ENCODE peak calls at places on chromosomes 13 and 19, in four cellular contexts. One of them, this sample, is unnamed.
A peak's percentile ranks its signal among the peaks of the same experiment; 100 is the strongest.

GRCh38 chr19:11736696-11737095 is 2.0 kb downstream of the ZNF823 start:
- DNase-seq in mucosa of descending colon: no peak
- DNase-seq in right atrium auricular region: peak; percentile 63
- DNase-seq in heart right ventricle: peak; percentile 31
- DNase-seq in this sample: no peak

GRCh38 chr19:30784850-30785459 is 412.8 kb downstream of the ZNF536 start:
- DNase-seq in right atrium auricular region: peak; percentile 59
- DNase-seq in mucosa of descending colon: no peak
- DNase-seq in heart right ventricle: peak; percentile 39
- DNase-seq in this sample: peak; percentile 73

GRCh38 chr13:113581871-113582270 is 2.7 kb upstream of the TFDP1 start:
- DNase-seq in mucosa of descending colon: no peak
- DNase-seq in heart right ventricle: no peak
- DNase-seq in right atrium auricular region: no peak
- DNase-seq in this sample: no peak

GRCh38 chr13:45362939-45363338 is 22.0 kb upstream of the TPT1 start:
- DNase-seq in mucosa of descending colon: no peak
- DNase-seq in right atrium auricular region: no peak
- DNase-seq in heart right ventricle: no peak
- DNase-seq in this sample: no peak

GRCh38 chr13:71864981-71865857 is 1.8 kb downstream of the DACH1 start:
- DNase-seq in right atrium auricular region: no peak
- DNase-seq in heart right ventricle: peak; percentile 54
- DNase-seq in mucosa of descending colon: peak; percentile 67
- DNase-seq in this sample: peak; percentile 65

GRCh38 chr13:50387124-50387581 is 371.9 kb downstream of the KCNRG start:
- DNase-seq in heart right ventricle: peak; percentile 52
- DNase-seq in mucosa of descending colon: peak; percentile 56
- DNase-seq in right atrium auricular region: peak; percentile 72
- DNase-seq in this sample: peak; percentile 75

GRCh38 chr13:25276748-25277147 is 10.5 kb downstream of the MTMR6 start:
- DNase-seq in right atrium auricular region: no peak
- DNase-seq in mucosa of descending colon: no peak
- DNase-seq in heart right ventricle: no peak
- DNase-seq in this sample: no peak

GRCh38 chr13:64579331-64579730 is 2650.8 kb downstream of the PCDH9 start:
- DNase-seq in heart right ventricle: no peak
- DNase-seq in mucosa of descending colon: no peak
- DNase-seq in right atrium auricular region: no peak
- DNase-seq in this sample: no peak

GRCh38 chr13:66329988-66330429 is 900.1 kb downstream of the PCDH9 start:
- DNase-seq in right atrium auricular region: no peak
- DNase-seq in mucosa of descending colon: no peak
- DNase-seq in heart right ventricle: no peak
- DNase-seq in this sample: no peak

GRCh38 chr19:20470345-20471119 is 95.0 kb downstream of the ZNF737 start:
- DNase-seq in heart right ventricle: no peak
- DNase-seq in right atrium auricular region: no peak
- DNase-seq in mucosa of descending colon: no peak
- DNase-seq in this sample: no peak

GRCh38 chr19:33796164-33797100 is at the start of gene KCTD15:
- DNase-seq in heart right ventricle: peak; percentile 51
- DNase-seq in mucosa of descending colon: no peak
- DNase-seq in right atrium auricular region: no peak
- DNase-seq in this sample: peak; percentile 67

GRCh38 chr19:10962863-10963262 is 2.0 kb downstream of the SMARCA4 start:
- DNase-seq in heart right ventricle: no peak
- DNase-seq in right atrium auricular region: no peak
- DNase-seq in mucosa of descending colon: no peak
- DNase-seq in this sample: no peak

GRCh38 chr19:33503791-33504444 is 17.7 kb downstream of the PEPD start:
- DNase-seq in heart right ventricle: no peak
- DNase-seq in right atrium auricular region: no peak
- DNase-seq in mucosa of descending colon: no peak
- DNase-seq in this sample: peak; percentile 20

GRCh38 chr19:609001-609340 is 19.3 kb downstream of the HCN2 start:
- DNase-seq in mucosa of descending colon: peak; percentile 78
- DNase-seq in heart right ventricle: peak; percentile 62
- DNase-seq in right atrium auricular region: peak; percentile 65
- DNase-seq in this sample: peak; percentile 81

GRCh38 chr13:40446365-40446764 is 220.1 kb downstream of the FOXO1 start:
- DNase-seq in heart right ventricle: no peak
- DNase-seq in right atrium auricular region: no peak
- DNase-seq in mucosa of descending colon: no peak
- DNase-seq in this sample: no peak

GRCh38 chr19:45876411-45877197 is 9.3 kb downstream of the IRF2BP1 start:
- DNase-seq in right atrium auricular region: no peak
- DNase-seq in mucosa of descending colon: no peak
- DNase-seq in heart right ventricle: peak; percentile 41
- DNase-seq in this sample: no peak

GRCh38 chr13:45728759-45729158 is 26.6 kb downstream of the CBY2 start:
- DNase-seq in mucosa of descending colon: no peak
- DNase-seq in heart right ventricle: no peak
- DNase-seq in right atrium auricular region: no peak
- DNase-seq in this sample: no peak

GRCh38 chr19:46999377-46999776 is 20.3 kb upstream of the NPAS1 start:
- DNase-seq in mucosa of descending colon: no peak
- DNase-seq in right atrium auricular region: no peak
- DNase-seq in heart right ventricle: no peak
- DNase-seq in this sample: no peak

GRCh38 chr19:42316223-42317211 is 3.4 kb downstream of the TMEM145 start:
- DNase-seq in right atrium auricular region: no peak
- DNase-seq in mucosa of descending colon: peak; percentile 67
- DNase-seq in heart right ventricle: no peak
- DNase-seq in this sample: peak; percentile 74

GRCh38 chr13:27745301-27745700 is 47.0 kb upstream of the GSX1 start:
- DNase-seq in mucosa of descending colon: no peak
- DNase-seq in right atrium auricular region: no peak
- DNase-seq in heart right ventricle: no peak
- DNase-seq in this sample: no peak

DNA sequence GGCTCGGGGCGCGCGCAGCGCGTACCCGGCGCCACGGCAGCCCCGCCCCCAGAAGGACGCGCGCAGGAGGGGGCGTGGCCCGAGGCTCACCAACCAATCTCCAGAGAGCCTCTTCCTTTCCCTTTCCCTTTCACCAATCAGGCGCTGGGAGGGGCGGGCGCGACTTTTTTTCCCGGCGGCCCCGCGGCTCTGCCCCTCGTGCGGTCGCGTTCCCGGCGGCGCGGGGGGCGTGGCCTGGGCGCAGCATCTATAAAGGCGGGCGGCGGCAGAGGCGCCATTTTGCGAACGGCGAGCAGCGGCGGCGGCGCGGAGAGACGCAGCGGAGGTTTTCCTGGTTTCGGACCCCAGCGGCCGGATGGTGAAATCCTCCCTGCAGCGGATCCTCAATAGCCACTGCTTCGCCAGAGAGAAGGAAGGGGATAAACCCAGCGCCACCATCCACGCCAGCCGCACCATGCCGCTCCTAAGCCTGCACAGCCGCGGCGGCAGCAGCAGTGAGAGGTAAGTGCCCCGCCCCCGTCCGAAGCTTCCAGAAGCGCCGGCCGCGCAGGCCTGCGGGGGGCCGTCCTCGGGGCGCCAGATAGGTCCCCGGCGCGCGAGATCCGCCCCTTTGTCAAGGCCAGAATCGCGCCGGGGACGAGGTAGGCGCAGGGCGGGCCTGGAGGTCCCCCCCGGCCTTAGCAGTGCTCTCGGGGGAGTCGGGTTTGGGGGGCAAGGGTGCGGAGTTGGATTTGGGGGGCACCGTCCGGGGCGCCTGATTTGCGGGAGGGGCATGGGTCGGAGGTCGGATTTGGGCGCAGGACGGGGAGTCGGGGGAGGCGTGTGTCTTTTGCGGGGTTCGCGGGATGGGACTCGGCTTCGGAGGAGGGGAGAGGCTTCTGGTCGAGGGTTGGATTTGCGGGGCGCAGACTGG is 12.5 kb downstream of the PEAK3 start:
- DNase-seq in heart right ventricle: peak; percentile 99
- DNase-seq in right atrium auricular region: peak; percentile 98
- DNase-seq in mucosa of descending colon: peak; percentile 99
- DNase-seq in this sample: peak; percentile 98
- TF ChIP-seq CTCF in heart right ventricle: no peak
- TF ChIP-seq CTCF in right atrium auricular region: no peak
- TF ChIP-seq CTCF in mucosa of descending colon: peak; percentile 21
- TF ChIP-seq CTCF in this sample: peak; percentile 13

GRCh38 chr13:48265217-48265815 is 32.3 kb downstream of the ITM2B start:
- DNase-seq in mucosa of descending colon: no peak
- DNase-seq in heart right ventricle: no peak
- DNase-seq in right atrium auricular region: no peak
- DNase-seq in this sample: no peak

GRCh38 chr13:48264052-48264451 is 31.0 kb downstream of the ITM2B start:
- DNase-seq in heart right ventricle: no peak
- DNase-seq in mucosa of descending colon: no peak
- DNase-seq in right atrium auricular region: no peak
- DNase-seq in this sample: no peak

GRCh38 chr13:48266150-48266549 is 33.1 kb downstream of the ITM2B start:
- DNase-seq in right atrium auricular region: no peak
- DNase-seq in heart right ventricle: no peak
- DNase-seq in mucosa of descending colon: no peak
- DNase-seq in this sample: no peak

GRCh38 chr13:48266967-48267639 is 34.1 kb downstream of the ITM2B start:
- DNase-seq in mucosa of descending colon: no peak
- DNase-seq in right atrium auricular region: no peak
- DNase-seq in heart right ventricle: no peak
- DNase-seq in this sample: no peak

GRCh38 chr13:48268019-48268418 is 35.0 kb downstream of the ITM2B start:
- DNase-seq in right atrium auricular region: no peak
- DNase-seq in mucosa of descending colon: no peak
- DNase-seq in heart right ventricle: no peak
- DNase-seq in this sample: no peak
- H3K36me3 ChIP-seq in right atrium auricular region: peaks cover 27% of the 10 kb centered on the region
- H3K36me3 ChIP-seq in mucosa of descending colon: no peaks in the 10 kb centered on the region
- H3K36me3 ChIP-seq in heart right ventricle: peaks cover 74% of the 10 kb centered on the region
- H3K36me3 ChIP-seq in this sample: peaks cover 53% of the 10 kb centered on the region

DNA sequence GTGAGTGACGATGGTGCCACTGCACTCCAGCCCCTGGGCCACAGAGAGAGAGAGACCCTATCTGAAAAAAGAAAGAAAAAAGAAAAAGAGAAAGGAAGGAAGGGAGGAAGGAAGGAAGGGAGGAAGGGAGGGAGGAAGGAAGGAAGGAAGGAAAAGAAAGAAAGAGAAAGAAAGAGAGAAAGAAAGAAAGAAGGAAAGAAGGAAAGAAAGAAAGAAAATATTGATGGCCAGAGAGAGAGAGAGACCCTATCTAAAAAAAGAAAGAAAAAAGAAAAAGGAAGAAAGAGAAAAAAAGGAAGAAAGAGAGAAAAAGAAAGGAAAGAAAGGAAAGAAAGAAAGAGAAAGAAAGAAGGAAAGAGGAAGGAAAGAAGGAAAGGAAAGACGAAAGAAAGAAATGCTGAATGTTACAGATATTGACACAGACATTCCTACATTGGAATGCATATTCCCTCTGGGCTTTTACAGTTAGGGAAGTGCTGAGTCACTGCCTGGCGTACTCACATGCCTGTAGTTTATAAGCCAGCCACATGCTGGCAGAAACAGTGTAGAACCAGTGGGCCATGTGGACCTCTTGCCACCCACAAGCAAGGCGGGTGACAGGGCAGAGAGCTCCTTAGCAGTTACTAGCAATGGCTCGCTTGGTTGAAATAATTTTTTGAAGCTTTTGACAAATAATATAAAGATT is 34.6 kb upstream of the SLC46A3 start:
- DNase-seq in mucosa of descending colon: no peak
- DNase-seq in right atrium auricular region: peak; percentile 75
- DNase-seq in heart right ventricle: peak; percentile 21
- DNase-seq in this sample: peak; percentile 63
- TF ChIP-seq CTCF in mucosa of descending colon: no peak
- TF ChIP-seq CTCF in right atrium auricular region: no peak
- TF ChIP-seq CTCF in heart right ventricle: no peak
- TF ChIP-seq CTCF in this sample: no peak

GRCh38 chr19:16514383-16515019 is 18.3 kb downstream of the C19orf44 start:
- DNase-seq in heart right ventricle: no peak
- DNase-seq in mucosa of descending colon: no peak
- DNase-seq in right atrium auricular region: no peak
- DNase-seq in this sample: no peak

GRCh38 chr19:16508546-16508945 is 12.4 kb downstream of the C19orf44 start:
- DNase-seq in mucosa of descending colon: no peak
- DNase-seq in right atrium auricular region: no peak
- DNase-seq in heart right ventricle: no peak
- DNase-seq in this sample: no peak

GRCh38 chr19:16504271-16504670 is 8.1 kb downstream of the C19orf44 start:
- DNase-seq in mucosa of descending colon: no peak
- DNase-seq in heart right ventricle: no peak
- DNase-seq in right atrium auricular region: no peak
- DNase-seq in this sample: no peak

GRCh38 chr19:16506961-16507360 is 10.8 kb downstream of the C19orf44 start:
- DNase-seq in heart right ventricle: no peak
- DNase-seq in right atrium auricular region: no peak
- DNase-seq in mucosa of descending colon: no peak
- DNase-seq in this sample: no peak

DNA sequence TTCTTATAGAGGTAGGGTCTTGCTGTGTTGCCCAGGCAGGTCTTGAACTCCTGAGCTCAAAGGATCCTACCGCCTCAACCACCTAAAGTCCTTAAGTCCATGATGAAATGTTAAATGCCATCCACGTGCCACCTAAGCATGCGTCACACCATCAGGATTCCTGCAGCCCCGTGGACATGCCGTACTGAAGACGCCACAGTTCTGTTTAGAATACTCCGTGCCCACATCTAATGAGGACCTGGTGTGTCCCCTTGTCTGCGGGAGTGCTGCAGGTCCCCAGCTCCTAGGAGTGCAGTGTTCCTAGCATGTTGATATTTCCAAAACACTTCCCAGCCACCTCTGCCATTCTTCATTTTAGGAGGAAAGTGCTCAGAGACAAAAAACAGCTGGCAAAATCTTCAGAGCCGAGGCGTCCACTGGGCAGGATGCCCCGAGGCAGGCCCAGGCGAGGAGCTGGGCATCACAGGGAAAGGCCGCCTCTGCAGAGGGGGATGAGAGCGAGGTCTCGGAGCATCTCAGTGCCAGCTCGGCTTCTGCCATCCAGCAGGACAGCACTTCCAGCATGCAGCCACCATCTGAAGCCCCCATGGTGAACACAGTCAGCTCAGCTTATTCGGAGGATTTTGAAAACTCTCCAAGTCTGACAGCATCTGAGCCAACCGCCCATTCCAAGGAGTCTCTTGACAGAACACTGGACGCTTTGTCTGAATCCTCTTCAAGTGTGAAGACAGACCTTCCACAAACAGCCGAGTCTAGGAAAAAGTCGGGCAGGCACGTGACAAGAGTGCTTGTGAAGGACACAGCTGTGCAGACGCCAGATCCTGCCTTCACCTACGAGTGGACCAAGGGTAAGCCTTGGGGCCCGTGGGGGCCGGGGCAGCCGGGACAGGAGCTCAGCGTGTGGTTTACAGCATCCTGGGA is 13.2 kb downstream of the C19orf44 start:
- DNase-seq in mucosa of descending colon: no peak
- DNase-seq in heart right ventricle: no peak
- DNase-seq in right atrium auricular region: peak; percentile 80
- DNase-seq in this sample: no peak
- H3K36me3 ChIP-seq in mucosa of descending colon: no peaks in the 10 kb centered on the region
- H3K36me3 ChIP-seq in heart right ventricle: peaks cover 44% of the 10 kb centered on the region
- H3K36me3 ChIP-seq in right atrium auricular region: peaks cover 29% of the 10 kb centered on the region
- H3K36me3 ChIP-seq in this sample: peaks cover 55% of the 10 kb centered on the region

GRCh38 chr13:78131811-78132210 is 213.2 kb upstream of the EDNRB start:
- DNase-seq in right atrium auricular region: no peak
- DNase-seq in mucosa of descending colon: no peak
- DNase-seq in heart right ventricle: no peak
- DNase-seq in this sample: no peak
- TF ChIP-seq CTCF in right atrium auricular region: no peak
- TF ChIP-seq CTCF in mucosa of descending colon: no peak
- TF ChIP-seq CTCF in heart right ventricle: peak; percentile 22
- TF ChIP-seq CTCF in this sample: no peak

GRCh38 chr19:3451451-3451866 is 28.9 kb downstream of the SMIM24 start:
- DNase-seq in mucosa of descending colon: no peak
- DNase-seq in heart right ventricle: no peak
- DNase-seq in right atrium auricular region: no peak
- DNase-seq in this sample: no peak
- H3K36me3 ChIP-seq in mucosa of descending colon: peaks cover 6% of the 10 kb centered on the region
- H3K36me3 ChIP-seq in heart right ventricle: peaks cover 94% of the 10 kb centered on the region
- H3K36me3 ChIP-seq in right atrium auricular region: peaks cover 83% of the 10 kb centered on the region
- H3K36me3 ChIP-seq in this sample: peaks cover 97% of the 10 kb centered on the region

This sample was measured in lower lobe of right lung.